ENCODE peak calls at places on chromosomes 6 and 20, in nine cellular contexts. S is KBM-7, I is HuH-7.5, Z is tibial artery, Q is breast epithelium, Y is NCI-H1092, H is GM04504, W is neuronal stem cell, A is A172. B is an unnamed sample.

GRCh38 chr6:140475086-140475485 is 1100.6 kb upstream of the CITED2 start:
- DNase-seq in S (no peak), I (no peak), Z (no peak), Q (peak; percentile 51), Y (no peak), H (no peak), W (no peak), A (peak; percentile 59), B (no peak)

GRCh38 chr6:80482056-80482455 is 375.6 kb downstream of the BCKDHB start:
- DNase-seq in S (no peak), I (no peak), Z (no peak), Q (no peak), Y (no peak), H (no peak), W (no peak), A (no peak), B (no peak)

GRCh38 chr20:55472704-55473103 is 532.6 kb downstream of the CBLN4 start:
- DNase-seq in S (no peak), I (no peak), Z (no peak), Q (no peak), Y (no peak), H (no peak), W (no peak), A (no peak), B (no peak)

GRCh38 chr6:78131521-78131920 is 478.7 kb downstream of the MEI4 start:
- DNase-seq in S (no peak), I (no peak), Z (no peak), Q (no peak), Y (no peak), H (no peak), W (no peak), A (no peak), B (no peak)

GRCh38 chr6:33746651-33747100 is at the start of gene IP6K3:
- DNase-seq in S (no peak), I (no peak), Z (no peak), Q (no peak), Y (no peak), H (no peak), W (no peak), A (peak; percentile 39), B (no peak)

GRCh38 chr6:139738801-139739490 is 364.5 kb upstream of the CITED2 start:
- DNase-seq in S (no peak), I (no peak), Z (no peak), Q (no peak), Y (no peak), H (no peak), W (no peak), A (no peak), B (no peak)

GRCh38 chr20:21643417-21643816 is 62.0 kb upstream of the PAX1 start:
- DNase-seq in S (no peak), I (no peak), Z (no peak), Q (no peak), Y (no peak), H (no peak), W (no peak), A (no peak), B (no peak)

GRCh38 chr6:113645576-113645970 is 211.6 kb upstream of the MARCKS start:
- DNase-seq in S (no peak), I (no peak), Z (no peak), Q (peak; percentile 44), Y (no peak), H (peak; percentile 95), W (no peak), A (peak; percentile 83), B (peak; percentile 91)

GRCh38 chr6:142373268-142374089 is 71.7 kb downstream of the ADGRG6 start:
- DNase-seq in S (no peak), I (no peak), Z (no peak), Q (no peak), Y (no peak), H (no peak), W (no peak), A (no peak), B (no peak)

GRCh38 chr20:37356387-37356786 is 10.4 kb downstream of the SRC start:
- DNase-seq in S (no peak), I (no peak), Z (peak; percentile 82), Q (peak; percentile 76), Y (no peak), H (peak; percentile 51), W (no peak), A (peak; percentile 52), B (no peak)

GRCh38 chr20:38581013-38581412 is at the start of gene ADIG:
- DNase-seq in S (no peak), I (no peak), Z (no peak), Q (peak; percentile 58), Y (no peak), H (no peak), W (no peak), A (no peak), B (no peak)